ENCODE peak calls at places on chromosome 5, in four cellular contexts. One of them, this sample, is unnamed.

GRCh38 chr5:56545016-56545415 is 270.3 kb upstream of the MAP3K1 start:
- DNase-seq in stomach: no peak
- DNase-seq in bronchial epithelial cell: no peak
- DNase-seq in fibroblast of the aortic adventitia: no peak
- DNase-seq in this sample: no peak

GRCh38 chr5:140005145-140005591 is 37.9 kb downstream of the NRG2 start:
- DNase-seq in stomach: no peak
- DNase-seq in bronchial epithelial cell: no peak
- DNase-seq in fibroblast of the aortic adventitia: no peak
- DNase-seq in this sample: peak

GRCh38 chr5:43359738-43360137 is 46.5 kb upstream of the HMGCS1 start:
- DNase-seq in stomach: no peak
- DNase-seq in bronchial epithelial cell: no peak
- DNase-seq in fibroblast of the aortic adventitia: no peak
- DNase-seq in this sample: no peak

GRCh38 chr5:34599471-34600117 is 56.5 kb upstream of the RAI14 start:
- DNase-seq in stomach: no peak
- DNase-seq in bronchial epithelial cell: peak
- DNase-seq in fibroblast of the aortic adventitia: peak
- DNase-seq in this sample: no peak

GRCh38 chr5:57887851-57888621 is 405.4 kb upstream of the ACTBL2 start:
- DNase-seq in stomach: peak
- DNase-seq in bronchial epithelial cell: peak
- DNase-seq in fibroblast of the aortic adventitia: peak
- DNase-seq in this sample: no peak

GRCh38 chr5:34957857-34958690 is 28.7 kb downstream of the DNAJC21 start:
- DNase-seq in stomach: no peak
- DNase-seq in bronchial epithelial cell: peak
- DNase-seq in fibroblast of the aortic adventitia: peak
- DNase-seq in this sample: no peak

GRCh38 chr5:81572201-81572600 is 178.3 kb upstream of the ACOT12 start:
- DNase-seq in stomach: no peak
- DNase-seq in bronchial epithelial cell: no peak
- DNase-seq in fibroblast of the aortic adventitia: no peak
- DNase-seq in this sample: no peak

GRCh38 chr5:3592298-3592697 is 3.3 kb upstream of the IRX1 start:
- DNase-seq in stomach: no peak
- DNase-seq in bronchial epithelial cell: no peak
- DNase-seq in fibroblast of the aortic adventitia: no peak
- DNase-seq in this sample: no peak

GRCh38 chr5:75091597-75091996 is 39.2 kb upstream of the GCNT4 start:
- DNase-seq in stomach: no peak
- DNase-seq in bronchial epithelial cell: peak
- DNase-seq in fibroblast of the aortic adventitia: no peak
- DNase-seq in this sample: no peak

GRCh38 chr5:176387384-176387925 is 943 bp downstream of the NOP16 start:
- DNase-seq in stomach: no peak
- DNase-seq in bronchial epithelial cell: no peak
- DNase-seq in fibroblast of the aortic adventitia: no peak
- DNase-seq in this sample: no peak

DNA sequence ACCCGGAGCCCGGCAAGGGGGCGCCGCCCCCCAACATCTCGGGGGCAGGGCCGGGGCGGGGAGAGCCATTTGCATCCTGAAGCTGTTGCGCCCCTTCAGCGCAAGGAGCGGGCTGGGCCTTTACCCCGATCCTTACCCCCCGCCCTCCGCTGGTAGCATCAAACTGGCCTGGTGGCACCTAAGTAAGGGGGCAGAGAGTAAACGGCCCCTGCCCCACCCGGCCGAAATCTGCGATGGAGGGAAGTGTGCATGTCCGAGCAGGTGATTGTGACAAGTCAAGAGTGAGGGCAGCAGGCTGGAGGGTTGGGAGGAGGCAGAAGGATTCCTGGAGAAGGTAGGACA is 101.2 kb downstream of the ESM1 start:
- DNase-seq in stomach: no peak
- DNase-seq in bronchial epithelial cell: no peak
- DNase-seq in fibroblast of the aortic adventitia: no peak
- DNase-seq in this sample: no peak
- H3K4me3 ChIP-seq in stomach: peak
- H3K4me3 ChIP-seq in bronchial epithelial cell: peak
- H3K4me3 ChIP-seq in fibroblast of the aortic adventitia: peak
- H3K4me3 ChIP-seq in this sample: no peak

DNA sequence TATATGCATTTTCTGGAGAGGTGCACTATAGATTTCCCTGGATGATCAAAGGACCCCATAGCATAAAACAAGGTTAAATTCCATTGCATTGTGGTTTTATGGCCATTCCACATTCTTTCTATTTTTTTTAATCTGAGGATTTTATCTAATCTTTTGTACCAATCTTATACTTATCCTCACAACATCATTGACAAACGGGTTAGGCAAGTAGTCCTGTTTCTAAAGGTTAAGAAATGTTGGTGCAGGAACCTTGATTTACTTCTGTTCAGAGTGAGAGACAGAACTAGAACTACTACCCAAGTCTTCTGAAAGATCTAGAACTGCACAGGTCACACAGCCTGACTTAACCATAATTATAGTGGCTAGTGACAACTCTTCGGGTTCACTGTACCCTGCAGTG is 5.7 kb upstream of the DAB2 start:
- DNase-seq in stomach: no peak
- DNase-seq in bronchial epithelial cell: no peak
- DNase-seq in fibroblast of the aortic adventitia: no peak
- DNase-seq in this sample: no peak
- H3K4me3 ChIP-seq in stomach: no peak
- H3K4me3 ChIP-seq in bronchial epithelial cell: no peak
- H3K4me3 ChIP-seq in fibroblast of the aortic adventitia: no peak
- H3K4me3 ChIP-seq in this sample: no peak

DNA sequence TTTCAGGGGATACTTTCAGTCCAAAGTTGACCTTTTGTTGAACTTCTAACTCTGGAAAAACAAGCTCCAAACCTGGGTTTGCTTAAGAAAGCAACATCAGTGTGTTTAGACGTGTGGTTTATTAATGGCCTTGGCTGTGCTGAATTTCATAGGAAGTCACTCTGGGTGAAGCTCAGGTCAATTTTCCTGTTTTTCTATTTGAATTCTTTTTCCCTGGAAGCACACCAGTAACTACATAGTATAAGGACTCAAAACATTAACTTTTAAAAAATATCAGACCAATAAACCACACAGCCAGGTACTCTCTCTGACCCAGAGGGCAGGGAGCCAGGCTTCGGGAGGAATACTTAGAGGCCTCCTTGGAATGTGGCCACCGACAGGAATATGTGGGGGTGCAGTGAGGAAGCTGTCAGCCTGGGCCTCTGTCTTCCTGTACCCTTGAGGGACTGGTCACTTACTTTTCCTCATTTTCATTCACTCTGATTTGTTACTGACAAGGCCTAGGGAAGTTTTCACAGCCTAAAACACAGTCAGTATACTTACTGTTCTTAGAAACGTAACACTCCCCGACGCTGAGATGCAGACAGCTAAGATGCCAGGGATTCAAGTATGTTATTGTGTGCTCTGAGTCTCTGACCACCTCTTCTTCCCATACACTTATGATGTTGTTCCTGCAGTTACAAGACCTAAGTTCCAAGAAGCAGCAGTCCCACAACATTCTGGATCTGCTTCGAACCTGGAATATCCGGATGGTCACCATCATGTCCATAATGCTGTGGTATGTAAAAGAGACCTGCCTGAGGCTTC is 18.9 kb downstream of the SLC22A5 start:
- DNase-seq in stomach: no peak
- DNase-seq in bronchial epithelial cell: no peak
- DNase-seq in fibroblast of the aortic adventitia: peak
- DNase-seq in this sample: no peak
- H3K4me3 ChIP-seq in stomach: no peak
- H3K4me3 ChIP-seq in bronchial epithelial cell: no peak
- H3K4me3 ChIP-seq in fibroblast of the aortic adventitia: no peak
- H3K4me3 ChIP-seq in this sample: no peak

GRCh38 chr5:55535199-55535905 is 588 bp upstream of the PLPP1 start:
- DNase-seq in stomach: no peak
- DNase-seq in bronchial epithelial cell: no peak
- DNase-seq in fibroblast of the aortic adventitia: no peak
- DNase-seq in this sample: no peak

GRCh38 chr5:55540525-55540924 is 5.8 kb upstream of the PLPP1 start:
- DNase-seq in stomach: no peak
- DNase-seq in bronchial epithelial cell: no peak
- DNase-seq in fibroblast of the aortic adventitia: no peak
- DNase-seq in this sample: no peak

GRCh38 chr5:55541056-55541635 is 6.4 kb upstream of the PLPP1 start:
- DNase-seq in stomach: no peak
- DNase-seq in bronchial epithelial cell: no peak
- DNase-seq in fibroblast of the aortic adventitia: no peak
- DNase-seq in this sample: no peak

GRCh38 chr5:55540024-55540423 is 5.3 kb upstream of the PLPP1 start:
- DNase-seq in stomach: no peak
- DNase-seq in bronchial epithelial cell: peak
- DNase-seq in fibroblast of the aortic adventitia: peak
- DNase-seq in this sample: no peak

DNA sequence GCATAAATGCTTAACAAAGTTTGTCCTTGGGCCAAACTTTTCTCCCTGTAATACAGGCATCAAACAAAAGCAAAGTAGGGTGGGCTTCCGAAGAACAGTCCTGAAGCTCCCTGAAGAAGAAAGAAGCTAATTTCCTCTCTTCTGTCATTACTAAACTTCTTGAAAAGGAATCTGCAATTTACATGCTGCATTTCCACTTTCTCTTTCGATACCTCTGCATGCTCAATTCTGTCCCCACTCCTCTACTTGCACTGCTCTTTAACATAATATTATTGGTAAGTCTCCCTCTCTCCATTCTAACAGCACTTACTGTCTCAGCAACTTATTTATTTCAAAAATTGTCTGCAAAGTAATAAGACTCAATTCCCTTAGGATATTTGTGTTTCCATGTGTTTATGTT is 3.9 kb upstream of the PLPP1 start:
- DNase-seq in stomach: no peak
- DNase-seq in bronchial epithelial cell: no peak
- DNase-seq in fibroblast of the aortic adventitia: peak
- DNase-seq in this sample: no peak
- H3K4me3 ChIP-seq in stomach: no peak
- H3K4me3 ChIP-seq in bronchial epithelial cell: no peak
- H3K4me3 ChIP-seq in fibroblast of the aortic adventitia: peak
- H3K4me3 ChIP-seq in this sample: peak

GRCh38 chr5:171849585-171850353 is 64.2 kb downstream of the SMIM23 start:
- DNase-seq in stomach: no peak
- DNase-seq in bronchial epithelial cell: no peak
- DNase-seq in fibroblast of the aortic adventitia: no peak
- DNase-seq in this sample: no peak
- H3K4me3 ChIP-seq in stomach: no peak
- H3K4me3 ChIP-seq in bronchial epithelial cell: no peak
- H3K4me3 ChIP-seq in fibroblast of the aortic adventitia: no peak
- H3K4me3 ChIP-seq in this sample: no peak

DNA sequence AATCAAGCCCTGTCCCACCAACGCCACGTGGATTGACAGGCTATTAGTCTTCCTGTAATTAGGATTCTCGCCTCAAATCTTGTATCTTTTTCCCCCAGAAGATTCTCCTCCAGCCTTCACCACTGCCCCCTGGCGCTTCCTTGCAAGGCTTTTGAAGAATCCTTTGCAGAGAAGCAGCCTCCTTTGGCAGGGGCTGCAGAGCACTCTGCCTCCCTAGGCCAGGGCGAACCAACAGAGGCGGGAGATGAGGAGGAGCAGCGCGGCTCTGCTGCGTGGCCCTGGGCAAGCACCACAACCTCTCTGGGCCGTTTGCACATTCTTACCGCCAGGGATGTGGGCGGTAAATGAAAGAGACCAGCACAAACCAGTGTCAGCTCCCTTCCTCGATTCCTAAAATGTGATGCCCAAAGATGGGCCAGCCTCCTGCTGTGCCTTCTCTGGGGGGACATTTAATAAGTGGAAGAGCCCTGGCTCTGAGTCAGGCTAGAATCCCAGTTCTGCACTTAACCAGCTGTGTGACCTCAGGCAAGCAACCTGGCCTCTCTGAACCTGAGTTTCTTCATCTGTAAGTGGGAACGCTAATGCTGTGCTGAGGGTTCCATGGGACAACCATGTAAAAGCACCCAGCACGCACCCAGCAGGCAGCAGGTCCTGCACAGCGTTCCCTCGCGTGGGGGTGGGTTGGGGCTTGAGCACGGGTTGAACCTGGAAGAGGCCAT is 128.6 kb downstream of the KCNIP1 start:
- DNase-seq in stomach: no peak
- DNase-seq in bronchial epithelial cell: no peak
- DNase-seq in fibroblast of the aortic adventitia: no peak
- DNase-seq in this sample: no peak
- H3K4me3 ChIP-seq in stomach: peak
- H3K4me3 ChIP-seq in bronchial epithelial cell: no peak
- H3K4me3 ChIP-seq in fibroblast of the aortic adventitia: no peak
- H3K4me3 ChIP-seq in this sample: no peak

GRCh38 chr5:51395666-51396356 is 12.6 kb downstream of the ISL1 start:
- DNase-seq in stomach: no peak
- DNase-seq in bronchial epithelial cell: no peak
- DNase-seq in fibroblast of the aortic adventitia: no peak
- DNase-seq in this sample: no peak

GRCh38 chr5:51397996-51398395 is 14.7 kb downstream of the ISL1 start:
- DNase-seq in stomach: no peak
- DNase-seq in bronchial epithelial cell: no peak
- DNase-seq in fibroblast of the aortic adventitia: no peak
- DNase-seq in this sample: no peak

GRCh38 chr5:51398875-51399635 is 15.8 kb downstream of the ISL1 start:
- DNase-seq in stomach: no peak
- DNase-seq in bronchial epithelial cell: no peak
- DNase-seq in fibroblast of the aortic adventitia: no peak
- DNase-seq in this sample: no peak

GRCh38 chr5:51396797-51397196 is 13.5 kb downstream of the ISL1 start:
- DNase-seq in stomach: no peak
- DNase-seq in bronchial epithelial cell: peak
- DNase-seq in fibroblast of the aortic adventitia: no peak
- DNase-seq in this sample: no peak

DNA sequence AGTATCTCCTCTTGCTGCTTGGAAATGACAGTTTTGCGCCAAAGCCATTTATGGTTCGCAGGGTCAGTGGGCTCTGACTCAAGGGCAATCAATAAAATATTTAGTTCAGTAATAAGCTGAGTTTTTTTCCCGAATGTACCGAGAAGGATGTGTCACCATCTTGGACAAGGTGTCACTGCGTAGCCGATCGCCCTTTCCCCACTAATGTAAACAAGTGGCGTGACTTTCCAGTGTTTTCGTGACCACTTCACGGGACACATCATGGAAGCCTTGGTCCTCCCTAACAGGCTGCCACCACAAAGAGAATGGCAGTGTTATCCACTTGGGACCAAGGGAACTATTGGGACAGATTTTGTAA is 16.4 kb downstream of the ISL1 start:
- DNase-seq in stomach: no peak
- DNase-seq in bronchial epithelial cell: no peak
- DNase-seq in fibroblast of the aortic adventitia: no peak
- DNase-seq in this sample: no peak
- H3K4me3 ChIP-seq in stomach: peak
- H3K4me3 ChIP-seq in bronchial epithelial cell: peak
- H3K4me3 ChIP-seq in fibroblast of the aortic adventitia: no peak
- H3K4me3 ChIP-seq in this sample: no peak

DNA sequence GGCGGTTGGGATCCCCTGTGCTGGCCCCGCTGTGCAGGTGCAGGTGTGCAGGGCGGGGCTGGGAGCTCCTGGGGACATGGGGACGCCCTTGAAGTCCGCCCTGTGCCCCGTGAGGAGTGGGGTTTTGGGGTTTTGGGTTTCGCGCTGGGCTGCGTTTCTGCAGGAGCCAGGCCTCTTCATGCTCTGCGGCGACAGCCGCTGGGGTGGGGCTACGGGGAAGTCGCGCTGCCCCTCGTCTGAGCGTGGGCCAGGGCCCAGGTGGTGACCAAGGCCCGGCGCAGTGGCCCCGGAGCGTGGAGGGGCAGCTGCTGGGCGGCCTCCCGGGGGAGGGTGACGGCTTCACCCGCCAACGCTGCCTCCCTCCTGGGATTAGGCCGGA is 47.8 kb upstream of the IRX4 start:
- DNase-seq in stomach: no peak
- DNase-seq in bronchial epithelial cell: no peak
- DNase-seq in fibroblast of the aortic adventitia: no peak
- DNase-seq in this sample: no peak
- H3K4me3 ChIP-seq in stomach: peak
- H3K4me3 ChIP-seq in bronchial epithelial cell: peak
- H3K4me3 ChIP-seq in fibroblast of the aortic adventitia: no peak
- H3K4me3 ChIP-seq in this sample: no peak

This sample was measured in GM06990.